ENCODE peak calls at places on chromosome 4, in ten cellular contexts. One of them, this sample, is unnamed. For H3K27me3 and H3K36me3, the result is how much of the 10 kb centered on the place peaks cover.

GRCh38 chr4:25965629-25966028 is 51.6 kb downstream of the SMIM20 start:
- DNase-seq in cardiac muscle cell: no peak
- DNase-seq in aorta: no peak
- DNase-seq in hepatocyte: no peak
- DNase-seq in endodermal cell: peak
- DNase-seq in neuronal stem cell: no peak
- DNase-seq in SJCRH30: no peak
- DNase-seq in ascending aorta: no peak
- DNase-seq in uterus: no peak
- DNase-seq in esophagus squamous epithelium: no peak
- DNase-seq in this sample: no peak

GRCh38 chr4:122855491-122855890 is 28.9 kb downstream of the FGF2 start:
- DNase-seq in cardiac muscle cell: no peak
- DNase-seq in aorta: no peak
- DNase-seq in hepatocyte: no peak
- DNase-seq in endodermal cell: no peak
- DNase-seq in neuronal stem cell: no peak
- DNase-seq in SJCRH30: no peak
- DNase-seq in ascending aorta: no peak
- DNase-seq in uterus: no peak
- DNase-seq in esophagus squamous epithelium: no peak
- DNase-seq in this sample: no peak

GRCh38 chr4:98510757-98511517 is 147.5 kb downstream of the TSPAN5 start:
- DNase-seq in cardiac muscle cell: no peak
- DNase-seq in aorta: no peak
- DNase-seq in hepatocyte: no peak
- DNase-seq in endodermal cell: no peak
- DNase-seq in neuronal stem cell: no peak
- DNase-seq in SJCRH30: no peak
- DNase-seq in ascending aorta: no peak
- DNase-seq in uterus: no peak
- DNase-seq in esophagus squamous epithelium: no peak
- DNase-seq in this sample: no peak

GRCh38 chr4:98656443-98656842 is 2.0 kb downstream of the TSPAN5 start:
- DNase-seq in cardiac muscle cell: no peak
- DNase-seq in aorta: no peak
- DNase-seq in hepatocyte: no peak
- DNase-seq in endodermal cell: no peak
- DNase-seq in neuronal stem cell: no peak
- DNase-seq in SJCRH30: no peak
- DNase-seq in ascending aorta: no peak
- DNase-seq in uterus: no peak
- DNase-seq in esophagus squamous epithelium: no peak
- DNase-seq in this sample: no peak

GRCh38 chr4:131427000-131427399 is 1722.1 kb upstream of the PCDH10 start:
- DNase-seq in cardiac muscle cell: no peak
- DNase-seq in aorta: no peak
- DNase-seq in hepatocyte: no peak
- DNase-seq in endodermal cell: no peak
- DNase-seq in neuronal stem cell: no peak
- DNase-seq in SJCRH30: no peak
- DNase-seq in ascending aorta: no peak
- DNase-seq in uterus: no peak
- DNase-seq in esophagus squamous epithelium: no peak
- DNase-seq in this sample: no peak

GRCh38 chr4:16569790-16570189 is 328.7 kb downstream of the LDB2 start:
- DNase-seq in cardiac muscle cell: no peak
- DNase-seq in aorta: no peak
- DNase-seq in hepatocyte: no peak
- DNase-seq in endodermal cell: no peak
- DNase-seq in neuronal stem cell: no peak
- DNase-seq in SJCRH30: no peak
- DNase-seq in ascending aorta: no peak
- DNase-seq in uterus: no peak
- DNase-seq in esophagus squamous epithelium: no peak
- DNase-seq in this sample: no peak

GRCh38 chr4:76723916-76724315 is 174.0 kb downstream of the SOWAHB start:
- DNase-seq in cardiac muscle cell: no peak
- DNase-seq in aorta: no peak
- DNase-seq in hepatocyte: no peak
- DNase-seq in endodermal cell: no peak
- DNase-seq in neuronal stem cell: peak
- DNase-seq in SJCRH30: peak
- DNase-seq in ascending aorta: no peak
- DNase-seq in uterus: no peak
- DNase-seq in esophagus squamous epithelium: no peak
- DNase-seq in this sample: peak

GRCh38 chr4:10554694-10555093 is 97.5 kb upstream of the ZNF518B start:
- DNase-seq in cardiac muscle cell: peak
- DNase-seq in aorta: no peak
- DNase-seq in hepatocyte: peak
- DNase-seq in endodermal cell: peak
- DNase-seq in neuronal stem cell: peak
- DNase-seq in SJCRH30: peak
- DNase-seq in ascending aorta: no peak
- DNase-seq in uterus: peak
- DNase-seq in esophagus squamous epithelium: no peak
- DNase-seq in this sample: peak

GRCh38 chr4:125042031-125042430 is 272.7 kb upstream of the FAT4 start:
- DNase-seq in cardiac muscle cell: no peak
- DNase-seq in aorta: no peak
- DNase-seq in hepatocyte: no peak
- DNase-seq in endodermal cell: no peak
- DNase-seq in neuronal stem cell: no peak
- DNase-seq in SJCRH30: no peak
- DNase-seq in ascending aorta: no peak
- DNase-seq in uterus: no peak
- DNase-seq in esophagus squamous epithelium: no peak
- DNase-seq in this sample: no peak

GRCh38 chr4:2949782-2950125 is 13.5 kb downstream of the NOP14 start:
- DNase-seq in cardiac muscle cell: no peak
- DNase-seq in aorta: no peak
- DNase-seq in hepatocyte: no peak
- DNase-seq in endodermal cell: no peak
- DNase-seq in neuronal stem cell: no peak
- DNase-seq in SJCRH30: no peak
- DNase-seq in ascending aorta: no peak
- DNase-seq in uterus: no peak
- DNase-seq in esophagus squamous epithelium: no peak
- DNase-seq in this sample: no peak

GRCh38 chr4:87071401-87071800 is 136.6 kb downstream of the AFF1 start:
- DNase-seq in cardiac muscle cell: no peak
- DNase-seq in aorta: no peak
- DNase-seq in hepatocyte: no peak
- DNase-seq in endodermal cell: no peak
- DNase-seq in neuronal stem cell: no peak
- DNase-seq in SJCRH30: no peak
- DNase-seq in ascending aorta: no peak
- DNase-seq in uterus: no peak
- DNase-seq in esophagus squamous epithelium: no peak
- DNase-seq in this sample: no peak

GRCh38 chr4:22416403-22416802 is 99.5 kb downstream of the ADGRA3 start:
- DNase-seq in cardiac muscle cell: no peak
- DNase-seq in aorta: no peak
- DNase-seq in hepatocyte: no peak
- DNase-seq in endodermal cell: no peak
- DNase-seq in neuronal stem cell: no peak
- DNase-seq in SJCRH30: no peak
- DNase-seq in ascending aorta: no peak
- DNase-seq in uterus: no peak
- DNase-seq in esophagus squamous epithelium: no peak
- DNase-seq in this sample: no peak

GRCh38 chr4:103092245-103092644 is 7.4 kb downstream of the BDH2 start:
- DNase-seq in cardiac muscle cell: no peak
- DNase-seq in aorta: no peak
- DNase-seq in hepatocyte: no peak
- DNase-seq in endodermal cell: no peak
- DNase-seq in neuronal stem cell: no peak
- DNase-seq in SJCRH30: no peak
- DNase-seq in ascending aorta: no peak
- DNase-seq in uterus: no peak
- DNase-seq in esophagus squamous epithelium: no peak
- DNase-seq in this sample: no peak

GRCh38 chr4:48114396-48114795 is 19.7 kb downstream of the TXK start:
- DNase-seq in cardiac muscle cell: no peak
- DNase-seq in aorta: no peak
- DNase-seq in hepatocyte: no peak
- DNase-seq in endodermal cell: no peak
- DNase-seq in neuronal stem cell: no peak
- DNase-seq in SJCRH30: no peak
- DNase-seq in ascending aorta: no peak
- DNase-seq in uterus: no peak
- DNase-seq in esophagus squamous epithelium: no peak
- DNase-seq in this sample: no peak

GRCh38 chr4:7124643-7125442 is 57.0 kb upstream of the GRPEL1 start:
- DNase-seq in cardiac muscle cell: no peak
- DNase-seq in aorta: peak
- DNase-seq in hepatocyte: peak
- DNase-seq in endodermal cell: peak
- DNase-seq in neuronal stem cell: no peak
- DNase-seq in SJCRH30: peak
- DNase-seq in ascending aorta: no peak
- DNase-seq in uterus: peak
- DNase-seq in esophagus squamous epithelium: no peak
- DNase-seq in this sample: peak

GRCh38 chr4:1168291-1169031 is 3.9 kb downstream of the SPON2 start:
- DNase-seq in cardiac muscle cell: no peak
- DNase-seq in aorta: peak
- DNase-seq in hepatocyte: no peak
- DNase-seq in endodermal cell: peak
- DNase-seq in neuronal stem cell: no peak
- DNase-seq in SJCRH30: no peak
- DNase-seq in ascending aorta: no peak
- DNase-seq in uterus: no peak
- DNase-seq in esophagus squamous epithelium: no peak
- DNase-seq in this sample: no peak
- H3K27me3 ChIP-seq in cardiac muscle cell: half or more
- H3K27me3 ChIP-seq in aorta: under half
- H3K27me3 ChIP-seq in hepatocyte: under half
- H3K27me3 ChIP-seq in endodermal cell: half or more
- H3K27me3 ChIP-seq in neuronal stem cell: half or more
- H3K27me3 ChIP-seq in SJCRH30: under half
- H3K27me3 ChIP-seq in ascending aorta: under half
- H3K27me3 ChIP-seq in uterus: under half
- H3K27me3 ChIP-seq in esophagus squamous epithelium: under half
- H3K27me3 ChIP-seq in this sample: under half

GRCh38 chr4:183903021-183903760 is 1.9 kb upstream of the STOX2 start:
- DNase-seq in cardiac muscle cell: no peak
- DNase-seq in aorta: no peak
- DNase-seq in hepatocyte: no peak
- DNase-seq in endodermal cell: no peak
- DNase-seq in neuronal stem cell: no peak
- DNase-seq in SJCRH30: no peak
- DNase-seq in ascending aorta: no peak
- DNase-seq in uterus: no peak
- DNase-seq in esophagus squamous epithelium: no peak
- DNase-seq in this sample: no peak

GRCh38 chr4:183905593-183906485 is 732 bp downstream of the STOX2 start:
- DNase-seq in cardiac muscle cell: peak
- DNase-seq in aorta: peak
- DNase-seq in hepatocyte: peak
- DNase-seq in endodermal cell: peak
- DNase-seq in neuronal stem cell: peak
- DNase-seq in SJCRH30: peak
- DNase-seq in ascending aorta: no peak
- DNase-seq in uterus: no peak
- DNase-seq in esophagus squamous epithelium: no peak
- DNase-seq in this sample: peak

GRCh38 chr4:183906486-183906735 is 1.3 kb downstream of the STOX2 start:
- DNase-seq in cardiac muscle cell: no peak
- DNase-seq in aorta: no peak
- DNase-seq in hepatocyte: no peak
- DNase-seq in endodermal cell: peak
- DNase-seq in neuronal stem cell: no peak
- DNase-seq in SJCRH30: peak
- DNase-seq in ascending aorta: no peak
- DNase-seq in uterus: no peak
- DNase-seq in esophagus squamous epithelium: no peak
- DNase-seq in this sample: peak

GRCh38 chr4:183906736-183907651 is 1.9 kb downstream of the STOX2 start:
- DNase-seq in cardiac muscle cell: peak
- DNase-seq in aorta: no peak
- DNase-seq in hepatocyte: peak
- DNase-seq in endodermal cell: peak
- DNase-seq in neuronal stem cell: peak
- DNase-seq in SJCRH30: peak
- DNase-seq in ascending aorta: no peak
- DNase-seq in uterus: no peak
- DNase-seq in esophagus squamous epithelium: no peak
- DNase-seq in this sample: peak

GRCh38 chr4:183905081-183905592 is at the start of gene STOX2:
- DNase-seq in cardiac muscle cell: peak
- DNase-seq in aorta: peak
- DNase-seq in hepatocyte: peak
- DNase-seq in endodermal cell: peak
- DNase-seq in neuronal stem cell: peak
- DNase-seq in SJCRH30: peak
- DNase-seq in ascending aorta: peak
- DNase-seq in uterus: peak
- DNase-seq in esophagus squamous epithelium: peak
- DNase-seq in this sample: peak
- H3K4me3 ChIP-seq in cardiac muscle cell: peak
- H3K4me3 ChIP-seq in aorta: peak
- H3K4me3 ChIP-seq in hepatocyte: peak
- H3K4me3 ChIP-seq in endodermal cell: peak
- H3K4me3 ChIP-seq in neuronal stem cell: peak
- H3K4me3 ChIP-seq in SJCRH30: peak
- H3K4me3 ChIP-seq in ascending aorta: peak
- H3K4me3 ChIP-seq in uterus: peak
- H3K4me3 ChIP-seq in esophagus squamous epithelium: peak
- H3K4me3 ChIP-seq in this sample: peak

GRCh38 chr4:13617801-13618200 is 9.7 kb downstream of the BOD1L1 start:
- DNase-seq in cardiac muscle cell: no peak
- DNase-seq in aorta: no peak
- DNase-seq in hepatocyte: no peak
- DNase-seq in endodermal cell: no peak
- DNase-seq in neuronal stem cell: no peak
- DNase-seq in SJCRH30: no peak
- DNase-seq in ascending aorta: no peak
- DNase-seq in uterus: no peak
- DNase-seq in esophagus squamous epithelium: no peak
- DNase-seq in this sample: no peak
- H3K36me3 ChIP-seq in cardiac muscle cell: half or more
- H3K36me3 ChIP-seq in aorta: under half
- H3K36me3 ChIP-seq in hepatocyte: under half
- H3K36me3 ChIP-seq in endodermal cell: half or more
- H3K36me3 ChIP-seq in neuronal stem cell: under half
- H3K36me3 ChIP-seq in SJCRH30: under half
- H3K36me3 ChIP-seq in ascending aorta: under half
- H3K36me3 ChIP-seq in uterus: under half
- H3K36me3 ChIP-seq in esophagus squamous epithelium: half or more
- H3K36me3 ChIP-seq in this sample: under half

DNA sequence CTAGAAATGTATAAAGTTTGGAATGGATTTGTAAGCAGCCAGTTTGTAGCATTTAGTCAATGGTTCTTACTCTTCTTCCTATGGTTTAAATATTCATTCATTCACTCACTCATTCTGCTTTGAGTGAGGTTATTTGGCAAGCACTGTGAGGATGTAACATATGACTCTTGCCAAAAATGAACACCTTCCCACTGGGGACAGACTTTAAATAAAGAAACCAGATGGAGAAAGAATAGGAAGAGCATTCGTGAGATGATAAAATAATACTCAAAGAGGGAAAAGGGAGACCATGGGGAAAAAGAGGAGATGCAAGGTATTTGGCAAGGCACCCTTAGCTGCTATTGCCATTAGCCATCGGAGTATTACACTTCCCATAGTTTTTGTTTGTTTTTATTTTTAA is 586.1 kb downstream of the ADGRL3 start:
- DNase-seq in cardiac muscle cell: no peak
- DNase-seq in aorta: no peak
- DNase-seq in hepatocyte: no peak
- DNase-seq in endodermal cell: no peak
- DNase-seq in neuronal stem cell: no peak
- DNase-seq in SJCRH30: no peak
- DNase-seq in ascending aorta: no peak
- DNase-seq in uterus: no peak
- DNase-seq in esophagus squamous epithelium: no peak
- DNase-seq in this sample: no peak
- H3K27me3 ChIP-seq in cardiac muscle cell: under half
- H3K27me3 ChIP-seq in aorta: under half
- H3K27me3 ChIP-seq in hepatocyte: under half
- H3K27me3 ChIP-seq in endodermal cell: under half
- H3K27me3 ChIP-seq in neuronal stem cell: under half
- H3K27me3 ChIP-seq in SJCRH30: under half
- H3K27me3 ChIP-seq in ascending aorta: under half
- H3K27me3 ChIP-seq in uterus: under half
- H3K27me3 ChIP-seq in esophagus squamous epithelium: under half
- H3K27me3 ChIP-seq in this sample: under half

This sample was measured in MG63.